ENCODE peak calls at places on chromosomes 11 and 22, in ten cellular contexts. S is endothelial cell of umbilical vein, H is SK-N-MC, K is transverse colon, G is spleen, Y is stomach, C is HCT116, U is GM23338, J is breast epithelium, R is K562. O is an unnamed sample.

GRCh38 chr11:44596541-44597276 is 31.2 kb downstream of the CD82 start:
- DNase-seq in S (no peak), H (no peak), K (no peak), G (no peak), Y (no peak), C (no peak), U (no peak), J (no peak), R (no peak), O (no peak)

GRCh38 chr22:48267681-48268080 is 1505.2 kb downstream of the TBC1D22A start:
- DNase-seq in S (no peak), H (no peak), K (no peak), G (no peak), Y (no peak), C (no peak), U (no peak), J (no peak), R (no peak), O (no peak)

GRCh38 chr11:68982134-68982533 is 1.3 kb upstream of the MRGPRD start:
- DNase-seq in S (no peak), H (no peak), K (no peak), G (no peak), Y (no peak), C (no peak), U (no peak), J (no peak), R (no peak), O (no peak)

GRCh38 chr22:40400173-40400572 is 29.8 kb downstream of the SGSM3 start:
- DNase-seq in S (no peak), H (no peak), K (peak; percentile 42), G (peak; percentile 93), Y (peak; percentile 52), C (no peak), U (no peak), J (no peak), R (no peak), O (no peak)

GRCh38 chr11:18115360-18116127 is 9.7 kb upstream of the SAAL1 start:
- DNase-seq in S (peak; percentile 62), H (no peak), K (peak; percentile 58), G (no peak), Y (peak; percentile 70), C (peak; percentile 76), U (peak; percentile 89), J (no peak), R (peak; percentile 80), O (peak; percentile 66)

GRCh38 chr11:64285885-64286800 is 495 bp downstream of the GPR137 start:
- DNase-seq in S (no peak), H (no peak), K (peak; percentile 49), G (peak; percentile 80), Y (no peak), C (no peak), U (no peak), J (no peak), R (no peak), O (no peak)

GRCh38 chr22:26199665-26200064 is 30.4 kb downstream of the SEZ6L start:
- DNase-seq in S (no peak), H (no peak), K (no peak), G (no peak), Y (no peak), C (no peak), U (peak; percentile 34), J (no peak), R (no peak), O (no peak)

GRCh38 chr11:8082391-8083087 is 1.5 kb downstream of the TUB start:
- DNase-seq in S (no peak), H (no peak), K (no peak), G (peak; percentile 62), Y (no peak), C (no peak), U (peak; percentile 64), J (no peak), R (no peak), O (no peak)

GRCh38 chr11:31366795-31367194 is 2.7 kb downstream of the DCDC1 start:
- DNase-seq in S (no peak), H (no peak), K (no peak), G (no peak), Y (no peak), C (no peak), U (no peak), J (no peak), R (no peak), O (no peak)

GRCh38 chr11:31369348-31370329 is at the start of the genes DCDC1 and DNAJC24:
- DNase-seq in S (peak; percentile 93), H (peak; percentile 78), K (peak; percentile 93), G (peak; percentile 97), Y (peak; percentile 93), C (peak; percentile 88), U (peak; percentile 98), J (peak; percentile 86), R (peak; percentile 87), O (peak; percentile 93)
- TF ChIP-seq POLR2AphosphoS5 in S (peak; percentile 79), H (peak; percentile 93), K (peak; percentile 54), G (peak; percentile 88), Y (peak; percentile 59), C (peak; percentile 95), U (peak; percentile 85), J (peak; percentile 49), R (peak; percentile 82), O (peak; percentile 66)

DNA sequence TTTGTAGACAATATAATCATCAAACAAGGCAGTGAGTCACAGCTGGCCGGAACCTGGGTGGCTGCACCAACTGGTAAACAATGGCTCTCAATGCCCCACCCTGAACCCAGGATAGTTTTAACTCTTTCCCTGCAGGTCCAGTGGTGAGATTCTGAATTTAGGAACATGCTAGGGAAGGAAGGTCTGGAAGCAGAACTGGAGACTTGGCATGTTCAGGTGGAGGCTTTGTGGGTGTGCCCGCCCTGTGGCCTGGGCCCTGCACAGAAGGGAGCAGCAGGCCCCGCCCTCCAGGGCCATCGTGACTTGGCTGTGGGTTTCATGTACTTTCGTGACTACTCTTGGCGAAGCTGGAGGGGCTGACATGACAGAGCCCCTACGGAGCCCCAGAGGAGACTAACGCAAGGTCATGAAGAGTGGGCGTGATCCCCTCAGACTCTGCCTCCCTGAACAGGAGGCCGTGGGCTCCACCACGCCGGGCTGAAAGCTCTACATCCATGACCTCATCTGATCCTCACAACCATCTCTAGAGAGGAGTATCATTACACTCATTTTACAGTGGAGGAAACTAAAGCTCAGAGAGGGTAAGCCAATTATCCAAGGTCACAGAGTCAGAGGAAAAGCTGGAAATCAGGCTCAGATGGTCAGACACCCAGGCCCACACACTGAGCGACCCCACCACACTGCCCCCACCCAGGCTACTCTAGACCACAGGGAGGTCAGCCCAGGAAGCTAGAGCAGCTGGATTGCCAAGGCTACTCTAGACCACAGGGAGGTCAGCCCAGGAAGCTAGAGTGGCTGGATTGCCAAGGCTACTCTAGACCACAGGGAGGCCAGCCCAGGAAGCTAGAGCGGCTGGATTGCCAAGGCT is 27.3 kb downstream of the MAFF start:
- DNase-seq in S (peak; percentile 89), H (no peak), K (peak; percentile 79), G (no peak), Y (peak; percentile 80), C (peak; percentile 51), U (no peak), J (peak; percentile 78), R (no peak), O (no peak)
- TF ChIP-seq POLR2AphosphoS5 in S (peak; percentile 82), H (no peak), K (peak; percentile 45), G (peak; percentile 43), Y (peak; percentile 60), C (peak; percentile 41), U (no peak), J (peak; percentile 54), R (no peak), O (no peak)

GRCh38 chr11:35276396-35276795 is 137.4 kb downstream of the CD44 start:
- DNase-seq in S (no peak), H (no peak), K (no peak), G (no peak), Y (peak; percentile 33), C (no peak), U (no peak), J (no peak), R (no peak), O (no peak)

GRCh38 chr11:35272391-35272821 is 133.4 kb downstream of the CD44 start:
- DNase-seq in S (no peak), H (no peak), K (peak; percentile 12), G (no peak), Y (no peak), C (no peak), U (no peak), J (no peak), R (no peak), O (no peak)

GRCh38 chr11:35275808-35276170 is 136.8 kb downstream of the CD44 start:
- DNase-seq in S (no peak), H (no peak), K (no peak), G (no peak), Y (no peak), C (no peak), U (no peak), J (no peak), R (no peak), O (no peak)

GRCh38 chr11:35277827-35278226 is 138.9 kb downstream of the CD44 start:
- DNase-seq in S (no peak), H (no peak), K (no peak), G (no peak), Y (no peak), C (no peak), U (no peak), J (no peak), R (no peak), O (no peak)

GRCh38 chr11:35274909-35275807 is 136.2 kb downstream of the CD44 start:
- DNase-seq in S (no peak), H (no peak), K (peak; percentile 57), G (no peak), Y (peak; percentile 89), C (no peak), U (peak; percentile 20), J (peak; percentile 81), R (no peak), O (peak; percentile 70)
- TF ChIP-seq POLR2AphosphoS5 in S (no peak), H (no peak), K (no peak), G (no peak), Y (peak; percentile 46), C (no peak), U (no peak), J (no peak), R (no peak), O (no peak)

GRCh38 chr22:38066381-38067027 is 9.3 kb downstream of the PICK1 start:
- DNase-seq in S (no peak), H (no peak), K (no peak), G (no peak), Y (no peak), C (no peak), U (no peak), J (no peak), R (no peak), O (no peak)

GRCh38 chr22:38067028-38067415 is 9.8 kb downstream of the PICK1 start:
- DNase-seq in S (no peak), H (no peak), K (no peak), G (no peak), Y (no peak), C (no peak), U (no peak), J (no peak), R (no peak), O (no peak)

GRCh38 chr22:38067771-38068360 is 10.7 kb downstream of the PICK1 start:
- DNase-seq in S (no peak), H (no peak), K (no peak), G (no peak), Y (no peak), C (no peak), U (no peak), J (no peak), R (no peak), O (no peak)

GRCh38 chr22:38065539-38065938 is 8.3 kb downstream of the PICK1 start:
- DNase-seq in S (no peak), H (no peak), K (no peak), G (no peak), Y (no peak), C (no peak), U (no peak), J (no peak), R (no peak), O (no peak)

DNA sequence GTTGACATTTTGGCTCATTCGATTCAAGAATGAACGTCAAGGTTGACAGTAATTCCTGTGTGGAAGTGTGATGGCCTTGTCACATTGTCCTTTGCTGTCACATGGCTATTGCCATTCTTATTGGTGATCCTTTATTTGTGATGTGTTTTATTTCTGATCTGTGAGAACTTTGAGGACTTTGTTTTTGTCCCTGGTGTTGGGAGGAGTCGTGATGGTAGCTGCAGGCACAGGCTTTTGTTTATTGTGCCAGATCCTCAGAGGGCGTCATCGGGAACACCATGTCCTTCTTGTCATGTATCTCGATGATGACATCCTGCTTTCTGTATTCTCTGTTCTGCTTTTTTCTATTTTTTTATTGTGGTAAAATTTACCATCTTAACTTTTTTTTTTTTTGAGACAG is 5.6 kb downstream of the PICK1 start:
- DNase-seq in S (no peak), H (no peak), K (peak; percentile 23), G (no peak), Y (no peak), C (no peak), U (no peak), J (no peak), R (no peak), O (no peak)
- TF ChIP-seq POLR2AphosphoS5 in S (no peak), H (no peak), K (no peak), G (no peak), Y (no peak), C (no peak), U (no peak), J (no peak), R (no peak), O (peak; percentile 17)

O was measured in sigmoid colon.